ENCODE peak calls at places on chromosomes 2 and 18, in five cellular contexts. X is Calu3, Q is nucleus accumbens, D is fibroblast of lung, P is natural killer cell. V is an unnamed sample.

GRCh38 chr2:15797231-15797945 is 143.0 kb upstream of the MYCN start:
- DNase-seq in X (peak), Q (no peak), D (no peak), P (no peak), V (no peak)

GRCh38 chr2:190716176-190716807 is 67.4 kb downstream of the NAB1 start:
- DNase-seq in X (no peak), Q (no peak), D (no peak), P (no peak), V (no peak)

GRCh38 chr2:12605936-12606335 is 110.8 kb upstream of the TRIB2 start:
- DNase-seq in X (no peak), Q (no peak), D (no peak), P (no peak), V (no peak)

GRCh38 chr2:9378433-9379371 is 44.6 kb downstream of the ITGB1BP1 start:
- DNase-seq in X (no peak), Q (no peak), D (peak), P (no peak), V (no peak)

GRCh38 chr2:54904836-54905235 is 145.4 kb downstream of the RTN4 start:
- DNase-seq in X (no peak), Q (no peak), D (no peak), P (no peak), V (no peak)

GRCh38 chr18:13538630-13539029 is 187.7 kb downstream of the FAM210A start:
- DNase-seq in X (no peak), Q (no peak), D (no peak), P (no peak), V (no peak)

GRCh38 chr2:25294573-25295462 is 46.9 kb downstream of the DNMT3A start:
- DNase-seq in X (peak), Q (peak), D (peak), P (peak), V (peak)

GRCh38 chr18:49398331-49398730 is 62.1 kb downstream of the DYM start:
- DNase-seq in X (no peak), Q (no peak), D (no peak), P (no peak), V (no peak)

GRCh38 chr2:123609077-123609476 is 416.0 kb upstream of the CNTNAP5 start:
- DNase-seq in X (no peak), Q (no peak), D (no peak), P (no peak), V (no peak)

GRCh38 chr2:7619203-7619602 is 702.0 kb downstream of the RNF144A start:
- DNase-seq in X (no peak), Q (no peak), D (no peak), P (no peak), V (no peak)

GRCh38 chr2:222448806-222449205 is 24.5 kb downstream of the SGPP2 start:
- DNase-seq in X (no peak), Q (no peak), D (peak), P (no peak), V (no peak)

GRCh38 chr2:60899892-60900249 is 18.5 kb downstream of the REL start:
- DNase-seq in X (no peak), Q (no peak), D (no peak), P (no peak), V (no peak)

GRCh38 chr2:3913252-3913651 is 209.9 kb downstream of the DCDC2C start:
- DNase-seq in X (no peak), Q (no peak), D (no peak), P (no peak), V (no peak)